ENCODE peak calls at places on chromosomes 2 and 18, in ten cellular contexts. P is heart left ventricle, G is IMR-90, N is HCT116, T is A549, Q is Peyer's patch, C is thyroid gland, F is body of pancreas, M is adrenal gland, I is stomach. K is an unnamed sample.

GRCh38 chr18:6719098-6719913 is 10.2 kb upstream of the ARHGAP28 start:
- DNase-seq in I (no peak), F (no peak), M (no peak), P (no peak), T (no peak), G (no peak), Q (no peak), N (no peak), C (no peak), K (no peak)

GRCh38 chr2:73235315-73236028 is 1.4 kb downstream of the CCT7 start:
- DNase-seq in M (no peak), P (no peak), F (no peak), Q (no peak), G (no peak), N (no peak), I (no peak), T (no peak), C (no peak), K (no peak)

GRCh38 chr2:170161516-170162260 is 16.3 kb upstream of the MYO3B start:
- DNase-seq in Q (no peak), P (no peak), F (no peak), G (no peak), I (no peak), M (no peak), T (no peak), C (no peak), N (no peak), K (no peak)

GRCh38 chr18:48690494-48690893 is 151.7 kb downstream of the CTIF start:
- DNase-seq in N (no peak), G (no peak), M (no peak), P (no peak), T (no peak), I (no peak), Q (no peak), F (no peak), C (no peak), K (no peak)

GRCh38 chr18:44452346-44452745 is 228.3 kb upstream of the SETBP1 start:
- DNase-seq in G (no peak), P (no peak), F (no peak), C (peak), Q (no peak), T (no peak), N (no peak), M (peak), I (no peak), K (no peak)

GRCh38 chr18:9825571-9826073 is 60.2 kb upstream of the TXNDC2 start:
- DNase-seq in T (peak), M (peak), N (peak), F (no peak), P (no peak), Q (no peak), G (peak), I (no peak), C (peak), K (no peak)

GRCh38 chr2:121355488-121355887 is 70.5 kb upstream of the TFCP2L1 start:
- DNase-seq in Q (no peak), P (no peak), F (no peak), N (no peak), C (no peak), I (peak), G (no peak), M (peak), T (no peak), K (peak)

GRCh38 chr2:43273477-43273876 is 47.1 kb upstream of the ZFP36L2 start:
- DNase-seq in F (no peak), N (no peak), I (no peak), P (peak), T (no peak), M (no peak), G (peak), C (peak), Q (no peak), K (no peak)

GRCh38 chr2:85717308-85718005 is 23.3 kb downstream of the GNLY start:
- DNase-seq in I (no peak), T (no peak), M (no peak), F (no peak), P (no peak), C (no peak), G (peak), N (no peak), Q (no peak), K (no peak)

GRCh38 chr2:230714122-230714453 is 1.4 kb downstream of the CAB39 start:
- DNase-seq in G (peak), I (no peak), C (no peak), Q (no peak), N (no peak), T (peak), P (no peak), M (no peak), F (no peak), K (peak)

GRCh38 chr2:238287702-238288649 is at the start of gene PER2:
- DNase-seq in T (peak), F (peak), I (peak), P (peak), M (peak), N (peak), G (peak), Q (peak), C (peak), K (peak)

GRCh38 chr2:102142829-102143449 is 393 bp downstream of the IL1R1 start:
- DNase-seq in T (peak), M (peak), Q (no peak), F (no peak), P (no peak), G (peak), N (no peak), I (no peak), C (no peak), K (no peak)

GRCh38 chr2:32884346-32884745 is 62.4 kb upstream of the LTBP1 start:
- DNase-seq in F (no peak), Q (no peak), M (no peak), C (no peak), T (no peak), I (no peak), P (no peak), G (peak), N (no peak), K (no peak)

GRCh38 chr2:140910683-140911082 is 1220.1 kb downstream of the LRP1B start:
- DNase-seq in N (no peak), P (no peak), F (no peak), G (no peak), C (no peak), Q (no peak), I (no peak), M (no peak), T (no peak), K (no peak)

GRCh38 chr18:79502785-79503184 is 107.1 kb downstream of the NFATC1 start:
- DNase-seq in M (no peak), N (no peak), C (no peak), Q (no peak), P (peak), G (peak), F (no peak), I (no peak), T (no peak), K (no peak)

GRCh38 chr18:75727479-75727878 is 300.0 kb upstream of the SMIM21 start:
- DNase-seq in P (peak), G (peak), F (peak), N (peak), T (peak), M (peak), I (no peak), C (peak), Q (no peak), K (no peak)

GRCh38 chr2:45275235-45275805 is 266.1 kb upstream of the SIX2 start:
- DNase-seq in I (no peak), F (peak), P (no peak), G (peak), C (no peak), M (no peak), N (no peak), Q (no peak), T (peak), K (no peak)

GRCh38 chr2:119352357-119352756 is 14.3 kb downstream of the C2orf76 start:
- DNase-seq in F (peak), N (peak), P (no peak), C (peak), M (no peak), I (no peak), T (no peak), Q (no peak), G (no peak), K (peak)

GRCh38 chr18:7902399-7902839 is 335.3 kb downstream of the PTPRM start:
- DNase-seq in F (no peak), M (no peak), N (no peak), C (no peak), Q (no peak), I (no peak), G (peak), P (no peak), T (peak), K (peak)

GRCh38 chr2:95121150-95121494 is 486 bp downstream of the MRPS5 start:
- DNase-seq in I (no peak), T (no peak), M (no peak), Q (no peak), G (peak), P (no peak), C (no peak), F (no peak), N (no peak), K (no peak)

GRCh38 chr18:80253871-80254492 is 6.7 kb upstream of the PARD6G start:
- DNase-seq in T (peak), I (no peak), P (no peak), M (no peak), F (peak), N (peak), G (no peak), Q (no peak), C (peak), K (no peak)

GRCh38 chr2:150911766-150912280 is 349.8 kb downstream of the RBM43 start:
- DNase-seq in P (peak), T (peak), M (peak), I (peak), N (no peak), G (peak), Q (peak), C (peak), F (no peak), K (peak)

GRCh38 chr2:15940661-15941482 is 522 bp downstream of the MYCN start:
- DNase-seq in M (no peak), C (peak), N (no peak), F (no peak), G (no peak), T (peak), Q (no peak), P (no peak), I (no peak), K (no peak)

GRCh38 chr2:176710657-176711197 is 441.5 kb downstream of the MTX2 start:
- DNase-seq in F (no peak), G (no peak), T (no peak), C (no peak), Q (no peak), N (no peak), M (peak), I (no peak), P (peak), K (no peak)

GRCh38 chr2:124112966-124113365 is 87.9 kb downstream of the CNTNAP5 start:
- DNase-seq in P (no peak), I (no peak), Q (no peak), N (no peak), C (no peak), T (no peak), G (peak), M (no peak), F (no peak), K (no peak)

GRCh38 chr2:203812294-203813221 is 55.0 kb upstream of the CTLA4 start:
- DNase-seq in M (no peak), I (no peak), T (no peak), Q (no peak), C (no peak), G (no peak), F (no peak), N (no peak), P (no peak), K (no peak)
- H3K4me3 ChIP-seq in M (no peak), I (no peak), T (no peak), Q (no peak), C (no peak), G (no peak), F (no peak), N (no peak), P (no peak), K (no peak)

GRCh38 chr2:71466301-71467179 is 13.2 kb downstream of the DYSF start:
- DNase-seq in I (no peak), F (no peak), P (peak), M (no peak), Q (no peak), C (peak), T (peak), G (no peak), N (no peak), K (peak)
- TF ChIP-seq POLR2A in I (no peak), F (no peak), P (no peak), M (no peak), Q (no peak), C (no peak), T (no peak), G (no peak), N (no peak), K (peak)

GRCh38 chr2:199462167-199462976 is 4.6 kb upstream of the SATB2 start:
- DNase-seq in F (no peak), C (no peak), M (no peak), P (no peak), G (no peak), I (no peak), N (no peak), T (no peak), Q (no peak), K (no peak)

GRCh38 chr2:199463000-199463692 is 5.4 kb upstream of the SATB2 start:
- DNase-seq in F (peak), T (peak), I (peak), P (peak), G (peak), C (peak), N (no peak), Q (no peak), M (peak), K (peak)

GRCh38 chr2:199464614-199465352 is 7.0 kb upstream of the SATB2 start:
- DNase-seq in I (no peak), T (no peak), G (no peak), M (no peak), F (no peak), P (no peak), Q (no peak), C (no peak), N (no peak), K (no peak)

GRCh38 chr2:199465390-199465789 is 7.7 kb upstream of the SATB2 start:
- DNase-seq in N (no peak), F (no peak), P (no peak), I (no peak), Q (no peak), G (no peak), T (no peak), C (no peak), M (no peak), K (no peak)

DNA sequence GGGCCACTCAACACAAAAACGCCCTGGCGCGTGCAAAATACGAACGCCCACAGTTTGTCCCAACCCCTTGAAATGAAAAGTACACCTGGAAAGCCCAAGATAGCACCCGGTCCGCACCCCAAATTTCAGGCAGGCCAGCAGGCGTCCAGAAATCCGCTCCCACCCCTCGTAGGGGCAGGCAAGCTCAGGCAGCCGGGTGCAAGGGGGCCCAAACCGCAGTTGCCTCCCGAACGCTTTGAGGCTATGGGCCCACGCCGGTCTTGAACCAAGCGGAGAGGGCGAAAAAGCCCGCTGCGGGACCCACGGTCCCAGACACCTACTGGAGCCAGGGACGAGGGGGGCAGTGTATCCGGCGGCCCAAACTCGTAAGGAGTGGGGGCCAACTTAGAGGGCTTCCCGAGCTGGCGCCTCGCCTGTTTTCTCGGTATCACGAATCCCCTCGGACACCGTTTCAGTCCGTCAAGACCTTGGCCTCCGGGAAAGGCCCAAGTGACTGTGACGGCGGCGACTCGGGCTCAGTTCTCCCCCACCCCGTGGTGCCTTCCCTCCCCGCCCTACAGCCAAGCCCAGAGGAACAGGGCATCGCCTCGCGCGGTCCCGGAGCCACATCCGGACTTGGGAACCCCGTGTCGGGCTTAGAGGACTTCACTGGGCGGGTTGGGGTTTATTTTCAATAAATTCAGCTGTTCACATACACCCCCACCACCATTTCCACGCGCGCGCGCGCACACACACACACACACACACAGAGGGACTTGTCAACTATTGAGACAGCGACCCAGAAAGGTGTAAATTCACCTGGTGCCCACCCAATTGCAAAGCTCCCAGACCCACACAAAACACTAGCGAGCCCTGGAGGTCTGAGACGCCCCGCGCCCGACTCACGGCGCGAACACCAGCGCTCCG is 6.2 kb upstream of the SATB2 start:
- DNase-seq in P (no peak), T (no peak), C (no peak), Q (no peak), M (no peak), G (no peak), F (no peak), N (no peak), I (no peak), K (no peak)
- H3K4me3 ChIP-seq in P (peak), T (peak), C (no peak), Q (peak), M (no peak), G (peak), F (peak), N (peak), I (peak), K (peak)

DNA sequence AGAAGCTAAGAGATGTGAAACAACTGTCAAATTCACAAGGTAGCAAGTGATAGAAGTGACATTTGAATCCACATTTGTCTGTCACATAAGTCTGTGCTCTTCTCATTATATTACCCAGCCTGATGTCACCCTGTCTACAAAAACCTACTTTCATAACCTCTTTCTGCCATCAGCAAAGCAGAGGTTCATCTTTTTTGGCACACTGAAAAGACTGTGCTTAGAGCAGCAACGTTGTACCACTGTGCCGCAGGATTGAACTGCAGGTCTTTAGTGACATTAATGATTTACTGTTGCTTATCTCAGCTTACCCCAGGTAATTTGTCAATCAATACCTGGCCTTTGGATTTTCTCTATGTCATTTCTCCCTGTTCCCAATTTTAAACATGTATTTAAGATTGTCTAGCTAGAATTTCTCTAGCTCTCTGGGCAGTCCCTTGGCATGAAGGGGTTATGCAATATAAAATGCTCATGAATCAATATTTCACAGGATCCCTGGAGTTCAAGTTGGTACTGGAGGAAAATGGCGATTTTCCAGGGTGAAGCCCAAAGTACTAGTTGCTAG is 31.4 kb upstream of the TDRD15 start:
- DNase-seq in Q (no peak), N (no peak), P (no peak), T (no peak), M (no peak), F (no peak), C (no peak), I (no peak), G (no peak), K (no peak)
- TF ChIP-seq POLR2A in Q (no peak), N (no peak), P (no peak), T (no peak), M (no peak), F (no peak), C (no peak), I (no peak), G (no peak), K (no peak)